ENCODE peak calls at places on chromosomes 16 and 17, in seven cellular contexts. Y is type B pancreatic cell; M is AG08395; P is Right ventricle myocardium superior; X is stimulated activated CD8-positive, alpha-beta memory T cell treated with anti-CD3 and anti-CD28 coated beads, Interleukin-7, amount 100 ng/mL, for 24 hours; G is retina; A is RCC 7860. F is an unnamed sample.

GRCh38 chr17:18039535-18040286 is 503 bp downstream of the GID4 start:
- DNase-seq in P (peak), A (no peak), X (no peak), M (peak), G (peak), Y (no peak), F (no peak)

GRCh38 chr16:426115-426905 is 861 bp downstream of the RAB11FIP3 start:
- DNase-seq in A (no peak), X (no peak), Y (no peak), G (peak), M (no peak), P (no peak), F (no peak)

GRCh38 chr16:1493746-1494094 is 560 bp downstream of the TELO2 start:
- DNase-seq in A (no peak), Y (peak), M (no peak), X (no peak), G (no peak), P (no peak), F (no peak)

GRCh38 chr16:35391328-35391727 is 1931.9 kb downstream of the TP53TG3F start:
- DNase-seq in G (no peak), A (peak), P (no peak), X (no peak), M (no peak), Y (no peak), F (peak)

GRCh38 chr16:70162041-70162451 is 11.5 kb upstream of the CLEC18C start:
- DNase-seq in G (peak), P (no peak), X (no peak), Y (peak), A (no peak), M (peak), F (no peak)

GRCh38 chr17:2947996-2948550 is 115.3 kb downstream of the OR1D5 start:
- DNase-seq in P (peak), M (no peak), A (no peak), X (no peak), G (no peak), Y (no peak), F (no peak)

GRCh38 chr17:66679631-66680517 is 155.0 kb upstream of the CACNG5 start:
- DNase-seq in G (no peak), X (no peak), P (no peak), A (no peak), M (no peak), Y (no peak), F (no peak)

GRCh38 chr17:73641779-73642580 is 2.3 kb downstream of the SDK2 start:
- DNase-seq in G (peak), X (no peak), M (no peak), Y (no peak), P (no peak), A (no peak), F (no peak)

GRCh38 chr17:60372790-60373483 is 19.0 kb downstream of the USP32 start:
- DNase-seq in M (peak), X (no peak), Y (no peak), A (peak), G (no peak), P (no peak), F (no peak)

GRCh38 chr16:23899869-23900268 is 64.1 kb downstream of the PRKCB start:
- DNase-seq in P (no peak), A (no peak), M (no peak), G (no peak), X (no peak), Y (no peak), F (no peak)

GRCh38 chr16:1311212-1311737 is 1.8 kb downstream of the UBE2I start:
- DNase-seq in A (no peak), P (no peak), Y (no peak), M (no peak), G (no peak), X (no peak), F (no peak)